ENCODE peak calls at places on chromosome 12, in seven cellular contexts. One of them, this sample, is unnamed.

GRCh38 chr12:116266220-116266619 is 11.3 kb downstream of the MED13L start:
- DNase-seq in fibroblast of mammary gland: no peak
- DNase-seq in endodermal cell: peak
- DNase-seq in astrocyte of the spinal cord: peak
- DNase-seq in cardiac fibroblast: peak
- DNase-seq in fibroblast of pulmonary artery: no peak
- DNase-seq in lower leg skin: no peak
- DNase-seq in this sample: peak

GRCh38 chr12:28239918-28240317 is 49.7 kb downstream of the CCDC91 start:
- DNase-seq in fibroblast of pulmonary artery: no peak
- DNase-seq in astrocyte of the spinal cord: no peak
- DNase-seq in cardiac fibroblast: no peak
- DNase-seq in endodermal cell: no peak
- DNase-seq in fibroblast of mammary gland: no peak
- DNase-seq in lower leg skin: no peak
- DNase-seq in this sample: no peak

GRCh38 chr12:124725099-124725498 is 138.6 kb downstream of the SCARB1 start:
- DNase-seq in fibroblast of mammary gland: no peak
- DNase-seq in lower leg skin: no peak
- DNase-seq in fibroblast of pulmonary artery: no peak
- DNase-seq in astrocyte of the spinal cord: no peak
- DNase-seq in endodermal cell: no peak
- DNase-seq in cardiac fibroblast: no peak
- DNase-seq in this sample: no peak

GRCh38 chr12:104457746-104458644 is 1.2 kb downstream of the CHST11 start:
- DNase-seq in astrocyte of the spinal cord: no peak
- DNase-seq in cardiac fibroblast: no peak
- DNase-seq in fibroblast of mammary gland: no peak
- DNase-seq in endodermal cell: peak
- DNase-seq in lower leg skin: peak
- DNase-seq in fibroblast of pulmonary artery: no peak
- DNase-seq in this sample: no peak

GRCh38 chr12:108308432-108308831 is 30.7 kb downstream of the CMKLR1 start:
- DNase-seq in astrocyte of the spinal cord: peak
- DNase-seq in lower leg skin: no peak
- DNase-seq in fibroblast of pulmonary artery: no peak
- DNase-seq in fibroblast of mammary gland: peak
- DNase-seq in cardiac fibroblast: no peak
- DNase-seq in endodermal cell: peak
- DNase-seq in this sample: peak

GRCh38 chr12:12518464-12518845 is 44.2 kb downstream of the DUSP16 start:
- DNase-seq in lower leg skin: no peak
- DNase-seq in fibroblast of mammary gland: no peak
- DNase-seq in endodermal cell: no peak
- DNase-seq in fibroblast of pulmonary artery: no peak
- DNase-seq in astrocyte of the spinal cord: no peak
- DNase-seq in cardiac fibroblast: no peak
- DNase-seq in this sample: no peak

GRCh38 chr12:131894981-131895639 is 688 bp downstream of the ULK1 start:
- DNase-seq in astrocyte of the spinal cord: no peak
- DNase-seq in fibroblast of pulmonary artery: no peak
- DNase-seq in lower leg skin: peak
- DNase-seq in fibroblast of mammary gland: no peak
- DNase-seq in cardiac fibroblast: peak
- DNase-seq in endodermal cell: peak
- DNase-seq in this sample: no peak

GRCh38 chr12:39671898-39672875 is 52.6 kb upstream of the ABCD2 start:
- DNase-seq in cardiac fibroblast: no peak
- DNase-seq in fibroblast of pulmonary artery: no peak
- DNase-seq in fibroblast of mammary gland: no peak
- DNase-seq in astrocyte of the spinal cord: no peak
- DNase-seq in endodermal cell: no peak
- DNase-seq in lower leg skin: no peak
- DNase-seq in this sample: no peak

GRCh38 chr12:48004039-48004940 is at the start of gene COL2A1:
- DNase-seq in lower leg skin: peak
- DNase-seq in cardiac fibroblast: peak
- DNase-seq in astrocyte of the spinal cord: peak
- DNase-seq in fibroblast of mammary gland: no peak
- DNase-seq in endodermal cell: peak
- DNase-seq in fibroblast of pulmonary artery: no peak
- DNase-seq in this sample: no peak

GRCh38 chr12:2944401-2945047 is 14.7 kb upstream of the TEAD4 start:
- DNase-seq in endodermal cell: peak
- DNase-seq in astrocyte of the spinal cord: peak
- DNase-seq in fibroblast of pulmonary artery: peak
- DNase-seq in fibroblast of mammary gland: peak
- DNase-seq in cardiac fibroblast: peak
- DNase-seq in lower leg skin: no peak
- DNase-seq in this sample: peak

GRCh38 chr12:62785941-62786559 is 148.9 kb downstream of the PPM1H start:
- DNase-seq in astrocyte of the spinal cord: peak
- DNase-seq in endodermal cell: peak
- DNase-seq in lower leg skin: no peak
- DNase-seq in cardiac fibroblast: peak
- DNase-seq in fibroblast of pulmonary artery: peak
- DNase-seq in fibroblast of mammary gland: peak
- DNase-seq in this sample: peak

GRCh38 chr12:21940972-21941521 is at the start of gene ABCC9:
- DNase-seq in lower leg skin: peak
- DNase-seq in fibroblast of pulmonary artery: peak
- DNase-seq in endodermal cell: peak
- DNase-seq in fibroblast of mammary gland: peak
- DNase-seq in astrocyte of the spinal cord: no peak
- DNase-seq in cardiac fibroblast: peak
- DNase-seq in this sample: peak

GRCh38 chr12:81284137-81284536 is 206.3 kb downstream of the ACSS3 start:
- DNase-seq in astrocyte of the spinal cord: peak
- DNase-seq in cardiac fibroblast: peak
- DNase-seq in endodermal cell: peak
- DNase-seq in lower leg skin: no peak
- DNase-seq in fibroblast of pulmonary artery: no peak
- DNase-seq in fibroblast of mammary gland: peak
- DNase-seq in this sample: peak

GRCh38 chr12:23209793-23210192 is 584.8 kb downstream of the ETNK1 start:
- DNase-seq in fibroblast of mammary gland: peak
- DNase-seq in lower leg skin: no peak
- DNase-seq in astrocyte of the spinal cord: no peak
- DNase-seq in fibroblast of pulmonary artery: no peak
- DNase-seq in endodermal cell: no peak
- DNase-seq in cardiac fibroblast: peak
- DNase-seq in this sample: peak

GRCh38 chr12:46269429-46270241 is 792 bp upstream of the SLC38A1 start:
- DNase-seq in cardiac fibroblast: no peak
- DNase-seq in endodermal cell: peak
- DNase-seq in fibroblast of mammary gland: peak
- DNase-seq in fibroblast of pulmonary artery: no peak
- DNase-seq in lower leg skin: peak
- DNase-seq in astrocyte of the spinal cord: no peak
- DNase-seq in this sample: peak

GRCh38 chr12:113852273-113852672 is 113.9 kb downstream of the RBM19 start:
- DNase-seq in fibroblast of mammary gland: no peak
- DNase-seq in cardiac fibroblast: no peak
- DNase-seq in fibroblast of pulmonary artery: no peak
- DNase-seq in astrocyte of the spinal cord: no peak
- DNase-seq in endodermal cell: no peak
- DNase-seq in lower leg skin: no peak
- DNase-seq in this sample: no peak

GRCh38 chr12:116620085-116620734 is 61.0 kb downstream of the MAP1LC3B2 start:
- DNase-seq in lower leg skin: no peak
- DNase-seq in fibroblast of mammary gland: no peak
- DNase-seq in astrocyte of the spinal cord: no peak
- DNase-seq in cardiac fibroblast: no peak
- DNase-seq in fibroblast of pulmonary artery: no peak
- DNase-seq in endodermal cell: no peak
- DNase-seq in this sample: no peak

GRCh38 chr12:53233671-53234091 is 1.7 kb upstream of the RARG start:
- DNase-seq in cardiac fibroblast: no peak
- DNase-seq in fibroblast of pulmonary artery: no peak
- DNase-seq in endodermal cell: peak
- DNase-seq in lower leg skin: peak
- DNase-seq in astrocyte of the spinal cord: no peak
- DNase-seq in fibroblast of mammary gland: peak
- DNase-seq in this sample: no peak
- TF ChIP-seq CTCF in cardiac fibroblast: no peak
- TF ChIP-seq CTCF in fibroblast of pulmonary artery: no peak
- TF ChIP-seq CTCF in endodermal cell: peak
- TF ChIP-seq CTCF in lower leg skin: no peak
- TF ChIP-seq CTCF in astrocyte of the spinal cord: no peak
- TF ChIP-seq CTCF in fibroblast of mammary gland: peak
- TF ChIP-seq CTCF in this sample: no peak

GRCh38 chr12:79692860-79693605 is 2.3 kb upstream of the PAWR start:
- DNase-seq in lower leg skin: no peak
- DNase-seq in fibroblast of pulmonary artery: no peak
- DNase-seq in astrocyte of the spinal cord: peak
- DNase-seq in endodermal cell: no peak
- DNase-seq in fibroblast of mammary gland: peak
- DNase-seq in cardiac fibroblast: peak
- DNase-seq in this sample: no peak
- H3K4me3 ChIP-seq in lower leg skin: no peak
- H3K4me3 ChIP-seq in fibroblast of pulmonary artery: no peak
- H3K4me3 ChIP-seq in astrocyte of the spinal cord: no peak
- H3K4me3 ChIP-seq in endodermal cell: no peak
- H3K4me3 ChIP-seq in fibroblast of mammary gland: no peak
- H3K4me3 ChIP-seq in cardiac fibroblast: no peak
- H3K4me3 ChIP-seq in this sample: no peak

GRCh38 chr12:49974231-49974675 is 1.5 kb downstream of the AQP6 start:
- DNase-seq in cardiac fibroblast: peak
- DNase-seq in fibroblast of mammary gland: peak
- DNase-seq in endodermal cell: peak
- DNase-seq in fibroblast of pulmonary artery: peak
- DNase-seq in lower leg skin: no peak
- DNase-seq in astrocyte of the spinal cord: peak
- DNase-seq in this sample: peak
- TF ChIP-seq CTCF in cardiac fibroblast: peak
- TF ChIP-seq CTCF in fibroblast of mammary gland: peak
- TF ChIP-seq CTCF in endodermal cell: peak
- TF ChIP-seq CTCF in fibroblast of pulmonary artery: peak
- TF ChIP-seq CTCF in lower leg skin: no peak
- TF ChIP-seq CTCF in astrocyte of the spinal cord: peak
- TF ChIP-seq CTCF in this sample: peak

DNA sequence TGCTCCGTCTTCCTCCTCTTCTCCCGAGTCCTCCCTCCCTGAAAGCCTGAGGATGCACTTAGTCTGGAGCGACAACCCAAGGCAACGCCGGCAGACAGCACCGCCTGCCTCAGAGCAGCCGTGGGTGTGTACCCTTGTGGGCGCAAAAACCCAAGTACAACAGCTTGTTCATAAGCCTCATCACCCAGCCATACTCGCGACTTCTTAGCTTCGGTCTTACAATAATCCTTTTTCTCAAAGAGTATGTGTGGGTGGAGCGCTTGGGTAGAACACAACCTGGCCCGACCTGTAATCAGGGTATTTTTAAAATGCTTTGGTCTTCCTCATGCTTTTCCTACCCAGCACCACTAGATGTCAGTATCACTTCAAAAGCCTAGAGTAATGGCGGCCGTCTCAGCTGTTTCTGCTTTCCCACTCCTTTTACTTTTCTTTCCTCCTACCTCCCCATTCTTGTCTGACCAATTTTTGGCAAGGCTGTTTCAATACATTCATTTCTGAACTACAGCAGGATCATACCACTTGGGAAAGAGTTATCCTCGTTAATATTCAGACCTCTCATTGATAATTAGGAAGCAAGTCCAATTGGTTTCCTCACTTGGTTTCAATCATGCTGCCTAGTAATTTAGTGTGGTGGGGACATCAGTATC is 198.9 kb downstream of the EPS8 start:
- DNase-seq in cardiac fibroblast: peak
- DNase-seq in lower leg skin: no peak
- DNase-seq in endodermal cell: peak
- DNase-seq in fibroblast of pulmonary artery: peak
- DNase-seq in fibroblast of mammary gland: peak
- DNase-seq in astrocyte of the spinal cord: peak
- DNase-seq in this sample: peak
- H3K4me3 ChIP-seq in cardiac fibroblast: peak
- H3K4me3 ChIP-seq in lower leg skin: peak
- H3K4me3 ChIP-seq in endodermal cell: no peak
- H3K4me3 ChIP-seq in fibroblast of pulmonary artery: peak
- H3K4me3 ChIP-seq in fibroblast of mammary gland: peak
- H3K4me3 ChIP-seq in astrocyte of the spinal cord: peak
- H3K4me3 ChIP-seq in this sample: peak

GRCh38 chr12:402127-402456 is 648 bp downstream of the CCDC77 start:
- DNase-seq in fibroblast of pulmonary artery: peak
- DNase-seq in fibroblast of mammary gland: peak
- DNase-seq in lower leg skin: no peak
- DNase-seq in cardiac fibroblast: peak
- DNase-seq in astrocyte of the spinal cord: peak
- DNase-seq in endodermal cell: peak
- DNase-seq in this sample: peak
- TF ChIP-seq CTCF in fibroblast of pulmonary artery: peak
- TF ChIP-seq CTCF in fibroblast of mammary gland: peak
- TF ChIP-seq CTCF in lower leg skin: no peak
- TF ChIP-seq CTCF in cardiac fibroblast: peak
- TF ChIP-seq CTCF in astrocyte of the spinal cord: peak
- TF ChIP-seq CTCF in endodermal cell: peak
- TF ChIP-seq CTCF in this sample: peak

This sample was measured in choroid plexus epithelial cell.